ENCODE peak calls at places on chromosomes 7 and 10, in ten cellular contexts. Z, J, Q, O, S, B, U, L, C and Y are unnamed samples.

GRCh38 chr7:18671176-18671575 is 175.6 kb downstream of the HDAC9 start:
- DNase-seq in U (no peak), J (no peak), O (no peak), C (no peak), S (no peak), Q (no peak), Z (no peak), B (no peak), L (no peak), Y (no peak)

GRCh38 chr10:99630439-99630838 is 10.2 kb upstream of the SLC25A28 start:
- DNase-seq in S (peak), Q (no peak), U (peak), C (peak), O (peak), L (no peak), Z (peak), B (no peak), J (no peak), Y (no peak)

GRCh38 chr7:113392841-113393540 is 274.6 kb upstream of the SMIM30 start:
- DNase-seq in O (no peak), U (no peak), J (no peak), S (no peak), B (no peak), C (no peak), Q (no peak), Z (no peak), L (no peak), Y (no peak)

GRCh38 chr10:28838908-28839307 is 161.6 kb downstream of the BAMBI start:
- DNase-seq in Z (no peak), U (peak), C (peak), Q (no peak), J (no peak), B (no peak), L (no peak), O (no peak), S (no peak), Y (no peak)

GRCh38 chr10:91412688-91413087 is 2.5 kb downstream of the HECTD2 start:
- DNase-seq in Q (no peak), C (no peak), U (no peak), L (no peak), S (no peak), J (no peak), O (no peak), Z (no peak), B (no peak), Y (no peak)

GRCh38 chr10:69413221-69413865 is 3.4 kb downstream of the TACR2 start:
- DNase-seq in U (peak), L (no peak), Q (peak), J (peak), C (peak), Z (peak), S (peak), O (peak), B (peak), Y (peak)

GRCh38 chr10:69554611-69555010 is 18.6 kb downstream of the NEUROG3 start:
- DNase-seq in L (no peak), O (no peak), Z (no peak), B (no peak), Q (no peak), J (peak), C (no peak), S (no peak), U (no peak), Y (no peak)

GRCh38 chr7:123741940-123742339 is 6.9 kb downstream of the WASL start:
- DNase-seq in Q (no peak), C (no peak), U (no peak), S (no peak), O (no peak), J (no peak), L (no peak), B (no peak), Z (no peak), Y (no peak)

GRCh38 chr10:44030681-44031080 is 354.2 kb downstream of the CXCL12 start:
- DNase-seq in L (no peak), Q (no peak), O (peak), S (no peak), C (no peak), Z (no peak), B (no peak), U (peak), J (no peak), Y (no peak)

GRCh38 chr7:25181537-25181936 is 46.7 kb downstream of the NPVF start:
- DNase-seq in L (no peak), B (no peak), O (no peak), C (no peak), S (no peak), Z (no peak), U (no peak), Q (no peak), J (no peak), Y (no peak)

GRCh38 chr7:412313-412710 is 107.3 kb downstream of the PDGFA start:
- DNase-seq in O (no peak), U (no peak), Q (peak), S (no peak), Z (no peak), B (no peak), J (no peak), L (no peak), C (no peak), Y (no peak)

GRCh38 chr10:103475437-103475836 is 3.6 kb downstream of the CALHM3 start:
- DNase-seq in Z (no peak), J (no peak), S (no peak), L (no peak), C (no peak), B (no peak), O (no peak), U (no peak), Q (no peak), Y (no peak)

GRCh38 chr10:75111367-75111905 is at the start of gene SAMD8:
- DNase-seq in L (peak), J (peak), Q (peak), C (peak), O (peak), S (peak), U (peak), Z (peak), B (peak), Y (peak)
- TF ChIP-seq CTCF in L (peak), J (peak), Q (peak), C (no peak), O (no peak), S (peak), U (no peak), Z (peak), B (no peak), Y (peak)

GRCh38 chr7:142796001-142796500 is 25.3 kb downstream of the PRSS2 start:
- DNase-seq in Q (peak), L (no peak), B (no peak), S (no peak), Z (no peak), C (no peak), J (peak), O (no peak), U (no peak), Y (no peak)

GRCh38 chr7:142797799-142798377 is 27.1 kb downstream of the PRSS2 start:
- DNase-seq in C (no peak), O (no peak), L (no peak), S (no peak), U (no peak), B (no peak), J (peak), Q (no peak), Z (no peak), Y (no peak)

GRCh38 chr7:142797342-142797798 is 26.6 kb downstream of the PRSS2 start:
- DNase-seq in C (no peak), Q (no peak), J (no peak), O (no peak), S (no peak), B (no peak), L (no peak), U (no peak), Z (no peak), Y (no peak)

GRCh38 chr7:142795339-142795863 is 24.6 kb downstream of the PRSS2 start:
- DNase-seq in S (no peak), Q (peak), J (peak), C (no peak), U (no peak), O (no peak), L (no peak), B (no peak), Z (no peak), Y (no peak)

DNA sequence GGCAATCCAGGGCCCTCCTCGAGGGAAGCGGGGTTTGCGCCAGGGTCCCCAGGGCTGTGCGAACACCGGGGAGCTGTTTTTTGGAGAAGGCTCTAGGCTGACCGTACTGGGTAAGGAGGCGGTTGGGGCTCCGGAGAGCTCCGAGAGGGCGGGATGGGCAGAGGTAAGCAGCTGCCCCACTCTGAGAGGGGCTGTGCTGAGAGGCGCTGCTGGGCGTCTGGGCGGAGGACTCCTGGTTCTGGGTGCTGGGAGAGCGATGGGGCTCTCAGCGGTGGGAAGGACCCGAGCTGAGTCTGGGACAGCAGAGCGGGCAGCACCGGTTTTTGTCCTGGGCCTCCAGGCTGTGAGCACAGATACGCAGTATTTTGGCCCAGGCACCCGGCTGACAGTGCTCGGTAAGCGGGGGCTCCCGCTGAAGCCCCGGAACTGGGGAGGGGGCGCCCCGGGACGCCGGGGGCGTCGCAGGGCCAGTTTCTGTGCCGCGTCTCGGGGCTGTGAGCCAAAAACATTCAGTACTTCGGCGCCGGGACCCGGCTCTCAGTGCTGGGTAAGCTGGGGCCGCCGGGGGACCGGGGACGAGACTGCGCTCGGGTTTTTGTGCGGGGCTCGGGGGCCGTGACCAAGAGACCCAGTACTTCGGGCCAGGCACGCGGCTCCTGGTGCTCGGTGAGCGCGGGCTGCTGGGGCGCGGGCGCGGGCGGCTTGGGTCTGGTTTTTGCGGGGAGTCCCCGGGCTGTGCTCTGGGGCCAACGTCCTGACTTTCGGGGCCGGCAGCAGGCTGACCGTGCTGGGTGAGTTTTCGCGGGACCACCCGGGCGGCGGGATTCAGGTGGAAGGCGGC is 26.0 kb downstream of the PRSS2 start:
- DNase-seq in U (no peak), L (peak), O (no peak), Z (peak), Q (peak), J (peak), C (no peak), B (peak), S (no peak), Y (no peak)
- TF ChIP-seq CTCF in U (no peak), L (no peak), O (no peak), Z (no peak), Q (no peak), J (no peak), C (no peak), B (no peak), S (no peak), Y (no peak)

GRCh38 chr10:5977471-5978370 is at the start of gene IL15RA:
- DNase-seq in S (no peak), O (peak), C (peak), Z (peak), L (peak), J (peak), U (peak), Q (peak), B (peak), Y (peak)
- TF ChIP-seq CTCF in S (no peak), O (no peak), C (no peak), Z (no peak), L (peak), J (peak), U (no peak), Q (no peak), B (no peak), Y (no peak)

GRCh38 chr10:15254808-15255655 is 86.5 kb upstream of the NMT2 start:
- DNase-seq in O (no peak), S (no peak), Z (peak), J (no peak), B (no peak), L (no peak), U (no peak), Q (peak), C (no peak), Y (no peak)

GRCh38 chr10:15253951-15254807 is 85.7 kb upstream of the NMT2 start:
- DNase-seq in S (no peak), Z (no peak), B (no peak), C (no peak), L (no peak), Q (no peak), O (no peak), U (no peak), J (no peak), Y (no peak)

GRCh38 chr10:15252396-15252795 is 83.9 kb upstream of the NMT2 start:
- DNase-seq in J (no peak), C (no peak), L (no peak), Z (no peak), Q (no peak), U (no peak), S (no peak), O (no peak), B (no peak), Y (no peak)

GRCh38 chr10:15255961-15256360 is 87.5 kb upstream of the NMT2 start:
- DNase-seq in S (no peak), U (no peak), Q (peak), B (no peak), J (no peak), Z (no peak), C (no peak), L (no peak), O (no peak), Y (no peak)

DNA sequence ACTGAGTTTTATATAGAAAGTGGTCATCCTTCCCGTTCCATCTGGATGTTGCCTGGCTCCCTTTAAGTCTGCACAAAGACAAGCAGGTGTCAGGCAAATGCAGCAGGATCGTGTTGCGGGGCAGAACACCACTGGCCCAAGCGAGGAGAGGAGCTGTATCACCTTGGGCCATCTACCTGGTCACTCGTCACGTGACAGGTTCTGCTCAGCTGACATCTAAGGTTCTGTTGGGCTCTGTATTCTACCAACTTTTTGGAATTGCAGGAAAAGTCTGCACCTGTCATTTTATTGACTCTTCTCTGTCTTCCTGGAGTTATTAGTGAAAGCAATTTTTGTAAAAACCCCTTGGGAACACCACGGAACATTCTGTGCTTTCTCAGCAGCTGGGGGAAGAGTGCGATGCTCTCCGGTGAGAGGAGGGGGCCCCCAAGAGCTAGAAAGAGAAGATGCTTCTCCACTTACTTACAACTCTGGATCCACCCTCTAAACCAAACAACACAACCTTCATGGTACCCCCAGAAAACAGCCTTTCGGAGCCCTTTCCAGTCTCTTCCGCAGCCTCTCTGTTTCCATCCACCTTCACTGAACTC is 83.4 kb upstream of the NMT2 start:
- DNase-seq in O (no peak), Z (no peak), C (no peak), S (no peak), U (no peak), L (no peak), Q (no peak), B (no peak), J (no peak), Y (no peak)
- TF ChIP-seq CTCF in O (no peak), Z (no peak), C (no peak), S (no peak), U (no peak), L (no peak), Q (no peak), B (no peak), J (no peak), Y (no peak)

DNA sequence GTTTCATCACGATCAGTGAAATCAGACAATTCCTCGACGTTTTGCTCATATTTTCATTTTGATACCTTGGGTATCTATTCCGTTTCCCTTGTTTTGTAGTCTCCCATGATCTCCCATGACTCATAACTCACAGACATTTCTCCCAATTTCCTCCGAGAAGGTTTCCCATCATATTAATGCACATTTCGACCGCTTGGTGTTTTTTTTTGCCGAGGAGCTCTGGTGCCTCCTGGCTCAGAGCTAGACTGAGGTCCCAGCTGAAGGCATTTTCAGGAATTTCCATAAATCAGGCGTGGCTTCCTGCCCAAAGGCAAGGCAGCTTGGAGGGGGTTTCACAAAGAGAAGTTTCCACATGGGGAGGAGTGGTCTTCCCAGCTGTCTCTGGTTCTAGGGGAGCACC is 148.2 kb upstream of the TNS3 start:
- DNase-seq in S (no peak), B (no peak), C (no peak), U (peak), L (no peak), J (no peak), Z (no peak), O (no peak), Q (no peak), Y (no peak)
- TF ChIP-seq CTCF in S (no peak), B (no peak), C (no peak), U (no peak), L (no peak), J (no peak), Z (no peak), O (no peak), Q (no peak), Y (no peak)

DNA sequence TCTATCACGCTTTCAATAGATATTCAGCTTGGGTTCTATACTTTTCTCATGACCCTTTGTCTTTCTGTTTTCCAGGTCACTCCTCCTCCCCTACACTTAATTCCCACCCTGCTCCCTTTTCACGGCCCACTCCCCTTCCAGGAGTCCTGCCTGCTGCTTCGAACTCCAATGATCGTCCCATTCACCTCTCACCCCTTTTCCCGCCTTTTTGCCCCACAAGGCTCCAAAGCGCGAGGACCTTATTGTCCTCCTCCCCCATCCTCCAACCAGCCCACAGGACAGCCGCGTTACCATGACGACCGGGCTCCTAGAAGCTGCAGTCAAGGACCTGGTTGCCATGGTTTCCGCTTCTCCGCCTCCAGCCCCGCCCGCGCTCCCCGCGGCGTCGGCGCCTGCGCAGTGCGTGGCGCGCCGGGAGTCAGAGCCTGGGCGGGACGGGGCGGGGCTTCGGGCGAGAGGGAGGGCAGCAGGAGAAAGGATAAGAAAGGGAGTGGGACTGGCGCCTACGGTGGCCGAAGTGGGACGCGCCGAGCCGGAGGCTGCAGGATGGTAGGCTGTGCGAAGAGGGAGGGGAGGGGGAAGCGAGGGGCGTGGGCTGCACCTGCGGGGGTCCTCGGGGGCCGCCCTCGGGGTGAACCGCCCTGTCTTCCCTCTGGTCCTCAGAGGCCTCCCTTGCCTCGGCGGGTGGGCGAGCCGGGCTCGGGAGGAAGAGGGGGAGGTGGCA is at the start of gene AP1S1:
- DNase-seq in S (peak), Q (peak), B (peak), J (peak), L (peak), Z (peak), O (peak), C (peak), U (peak), Y (peak)
- TF ChIP-seq CTCF in S (no peak), Q (no peak), B (no peak), J (no peak), L (no peak), Z (no peak), O (no peak), C (no peak), U (no peak), Y (no peak)